ENCODE peak calls at places on chromosomes 11 and 22, in ten cellular contexts. A is lower lobe of right lung, G is SJSA1, L is hepatocyte, C is PC-3, M is stomach, P is adrenal gland, Q is iPS DF 6.9, W is sigmoid colon, J is uterus. E is an unnamed sample.

GRCh38 chr11:79414644-79415317 is 26.0 kb downstream of the TENM4 start:
- DNase-seq in M (no peak), A (no peak), J (no peak), P (peak; percentile 79), W (no peak), G (no peak), Q (no peak), C (peak; percentile 61), L (no peak), E (no peak)

GRCh38 chr22:29702931-29703594 is 16.7 kb upstream of the CABP7 start:
- DNase-seq in J (no peak), W (no peak), P (no peak), G (no peak), C (no peak), M (no peak), Q (no peak), A (peak; percentile 68), L (no peak), E (no peak)

GRCh38 chr11:118216621-118217526 is 7.9 kb downstream of the JAML start:
- DNase-seq in C (no peak), L (no peak), A (no peak), Q (no peak), W (no peak), M (no peak), J (no peak), P (no peak), G (no peak), E (no peak)

GRCh38 chr11:106409201-106409600 is 331.7 kb downstream of the AASDHPPT start:
- DNase-seq in L (no peak), M (no peak), Q (no peak), C (peak; percentile 24), G (no peak), J (no peak), A (no peak), W (no peak), P (no peak), E (no peak)

GRCh38 chr22:35629406-35630234 is 12.5 kb upstream of the MB start:
- DNase-seq in P (peak; percentile 70), G (peak; percentile 99), M (peak; percentile 50), W (peak; percentile 91), C (peak; percentile 97), L (peak; percentile 69), J (peak; percentile 94), A (peak; percentile 63), Q (no peak), E (no peak)

GRCh38 chr11:6617315-6617781 is 1.9 kb downstream of the TPP1 start:
- DNase-seq in L (no peak), P (no peak), C (no peak), M (no peak), G (no peak), A (no peak), Q (no peak), J (peak; percentile 18), W (peak; percentile 50), E (no peak)

GRCh38 chr22:37488337-37489135 is 2.4 kb upstream of the MFNG start:
- DNase-seq in P (no peak), A (no peak), C (no peak), Q (no peak), W (no peak), M (no peak), L (no peak), J (no peak), G (no peak), E (no peak)

GRCh38 chr11:114106986-114107385 is 47.5 kb downstream of the ZBTB16 start:
- DNase-seq in W (peak; percentile 40), J (no peak), C (no peak), L (no peak), P (no peak), M (no peak), G (no peak), A (no peak), Q (no peak), E (no peak)

GRCh38 chr11:101435406-101435805 is 148.4 kb downstream of the TRPC6 start:
- DNase-seq in L (no peak), Q (no peak), A (no peak), J (no peak), G (no peak), M (no peak), C (no peak), P (no peak), W (no peak), E (no peak)

GRCh38 chr11:28110839-28111235 is 2.6 kb downstream of the METTL15 start:
- DNase-seq in C (no peak), L (peak; percentile 7), W (no peak), J (no peak), Q (no peak), P (no peak), M (no peak), A (no peak), G (no peak), E (no peak)

GRCh38 chr11:130122141-130122575 is 37.4 kb upstream of the ST14 start:
- DNase-seq in M (no peak), W (no peak), Q (no peak), A (no peak), L (no peak), G (no peak), P (no peak), C (peak; percentile 21), J (no peak), E (no peak)

GRCh38 chr22:40634119-40634903 is 2.2 kb downstream of the MRTFA start:
- DNase-seq in W (peak; percentile 24), M (no peak), J (no peak), P (no peak), G (no peak), A (no peak), C (no peak), Q (no peak), L (no peak), E (no peak)
- H3K27ac ChIP-seq in W (peak overlapping the region; percentile 85), M (peak overlapping the region; percentile 92), J (peak overlapping the region; percentile 81), P (no peak overlapping the region), G (no peak overlapping the region), A (no peak overlapping the region), C (no peak overlapping the region), Q (no peak overlapping the region), L (no peak overlapping the region), E (no peak overlapping the region)

GRCh38 chr11:67492069-67492727 is 9.4 kb downstream of the AIP start:
- DNase-seq in A (no peak), Q (no peak), P (no peak), C (no peak), G (no peak), J (no peak), M (no peak), L (no peak), W (no peak), E (no peak)
- H3K4me3 ChIP-seq in A (no peak overlapping the region), Q (no peak overlapping the region), P (no peak overlapping the region), C (no peak overlapping the region), G (no peak overlapping the region), J (no peak overlapping the region), M (no peak overlapping the region), L (no peak overlapping the region), W (no peak overlapping the region), E (no peak overlapping the region)

GRCh38 chr11:71482746-71483364 is 29.9 kb downstream of the NADSYN1 start:
- DNase-seq in W (peak; percentile 28), C (no peak), A (no peak), J (no peak), P (no peak), L (no peak), G (no peak), M (no peak), Q (no peak), E (no peak)

GRCh38 chr11:71483689-71484088 is 30.7 kb downstream of the NADSYN1 start:
- DNase-seq in M (no peak), A (no peak), C (no peak), W (peak; percentile 8), P (no peak), Q (no peak), G (no peak), L (no peak), J (no peak), E (no peak)

GRCh38 chr11:71485063-71485399 is 32.0 kb downstream of the NADSYN1 start:
- DNase-seq in W (peak; percentile 26), J (no peak), Q (no peak), M (no peak), L (no peak), P (no peak), A (no peak), C (no peak), G (no peak), E (no peak)

GRCh38 chr11:71485466-71485865 is 32.5 kb downstream of the NADSYN1 start:
- DNase-seq in C (no peak), A (no peak), M (no peak), G (no peak), J (no peak), L (no peak), P (no peak), W (peak; percentile 27), Q (no peak), E (no peak)

GRCh38 chr11:71484248-71485062 is 31.5 kb downstream of the NADSYN1 start:
- DNase-seq in W (peak; percentile 40), A (no peak), C (no peak), M (no peak), L (no peak), Q (no peak), P (no peak), J (no peak), G (no peak), E (no peak)
- H3K27ac ChIP-seq in W (no peak overlapping the region), A (no peak overlapping the region), C (no peak overlapping the region), M (no peak overlapping the region), L (no peak overlapping the region), Q (no peak overlapping the region), P (no peak overlapping the region), J (no peak overlapping the region), G (no peak overlapping the region), E (no peak overlapping the region)

GRCh38 chr11:73312036-73312435 is 4.0 kb downstream of the ARHGEF17 start:
- DNase-seq in A (no peak), C (no peak), L (no peak), Q (no peak), P (no peak), M (no peak), J (no peak), G (no peak), W (peak; percentile 62), E (no peak)

GRCh38 chr11:73310661-73311393 is 2.8 kb downstream of the ARHGEF17 start:
- DNase-seq in W (peak; percentile 67), L (no peak), Q (no peak), J (no peak), A (no peak), M (no peak), G (no peak), C (no peak), P (no peak), E (no peak)

GRCh38 chr11:73310076-73310475 is 2.0 kb downstream of the ARHGEF17 start:
- DNase-seq in G (no peak), C (no peak), W (peak; percentile 81), P (no peak), Q (no peak), L (no peak), J (peak; percentile 56), A (no peak), M (no peak), E (no peak)

GRCh38 chr11:73312806-73313403 is 4.8 kb downstream of the ARHGEF17 start:
- DNase-seq in Q (no peak), W (peak; percentile 74), M (no peak), C (no peak), P (no peak), G (no peak), A (no peak), J (peak; percentile 17), L (no peak), E (no peak)

DNA sequence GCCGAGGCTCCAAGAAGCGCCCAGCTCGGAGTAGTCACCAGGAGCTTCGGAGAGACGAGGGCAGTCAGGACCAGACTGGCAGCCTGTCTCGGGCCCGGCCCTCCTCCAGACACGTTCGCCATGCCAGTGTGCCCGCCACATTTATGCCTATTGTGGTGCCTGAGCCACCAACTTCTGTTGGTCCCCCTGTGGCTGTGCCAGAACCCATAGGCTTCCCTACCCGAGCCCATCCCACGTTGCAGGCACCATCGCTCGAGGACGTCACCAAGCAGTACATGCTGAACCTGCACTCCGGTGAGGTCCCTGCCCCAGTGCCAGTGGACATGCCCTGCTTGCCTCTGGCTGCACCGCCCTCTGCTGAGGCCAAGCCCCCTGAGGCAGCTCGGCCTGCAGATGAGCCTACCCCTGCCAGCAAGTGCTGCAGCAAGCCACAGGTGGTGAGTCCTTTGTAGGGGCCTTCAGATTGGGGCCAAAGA is 3.4 kb downstream of the ARHGEF17 start:
- DNase-seq in M (no peak), J (no peak), C (no peak), W (peak; percentile 77), L (no peak), Q (no peak), G (no peak), P (no peak), A (no peak), E (no peak)
- H3K4me3 ChIP-seq in M (peak overlapping the region; percentile 71), J (peak overlapping the region; percentile 46), C (no peak overlapping the region), W (peak overlapping the region; percentile 71), L (no peak overlapping the region), Q (no peak overlapping the region), G (no peak overlapping the region), P (no peak overlapping the region), A (peak overlapping the region; percentile 78), E (no peak overlapping the region)

E was measured in naive thymus-derived CD4-positive, alpha-beta T cell.